ENCODE peak calls at places on chromosome 17, in four cellular contexts. One of them, this sample, is unnamed.

GRCh38 chr17:57109393-57110151 is 24.5 kb downstream of the AKAP1 start:
- DNase-seq in heart right ventricle: peak; percentile 67
- DNase-seq in CD8-positive, alpha-beta memory T cell: no peak
- DNase-seq in HL-60: no peak
- DNase-seq in this sample: peak; percentile 42

GRCh38 chr17:70110443-70110880 is 35.4 kb downstream of the KCNJ16 start:
- DNase-seq in heart right ventricle: no peak
- DNase-seq in CD8-positive, alpha-beta memory T cell: no peak
- DNase-seq in HL-60: no peak
- DNase-seq in this sample: peak; percentile 65

GRCh38 chr17:64174686-64175456 is 44.9 kb upstream of the ERN1 start:
- DNase-seq in heart right ventricle: no peak
- DNase-seq in CD8-positive, alpha-beta memory T cell: no peak
- DNase-seq in HL-60: peak; percentile 76
- DNase-seq in this sample: peak; percentile 48

GRCh38 chr17:48441231-48441711 is 11.3 kb upstream of the SKAP1 start:
- DNase-seq in heart right ventricle: no peak
- DNase-seq in CD8-positive, alpha-beta memory T cell: peak; percentile 85
- DNase-seq in HL-60: no peak
- DNase-seq in this sample: no peak

GRCh38 chr17:8192070-8192815 is 2.3 kb upstream of the BORCS6 start:
- DNase-seq in heart right ventricle: peak; percentile 56
- DNase-seq in CD8-positive, alpha-beta memory T cell: peak; percentile 45
- DNase-seq in HL-60: no peak
- DNase-seq in this sample: peak; percentile 93

GRCh38 chr17:79171152-79171551 is 96.5 kb downstream of the ENGASE start:
- DNase-seq in heart right ventricle: no peak
- DNase-seq in CD8-positive, alpha-beta memory T cell: no peak
- DNase-seq in HL-60: no peak
- DNase-seq in this sample: no peak

GRCh38 chr17:19338031-19338990 is 24.2 kb downstream of the B9D1 start:
- DNase-seq in heart right ventricle: peak; percentile 57
- DNase-seq in CD8-positive, alpha-beta memory T cell: peak; percentile 48
- DNase-seq in HL-60: no peak
- DNase-seq in this sample: peak; percentile 57

GRCh38 chr17:40551874-40552768 is 13.2 kb downstream of the CCR7 start:
- DNase-seq in heart right ventricle: no peak
- DNase-seq in CD8-positive, alpha-beta memory T cell: no peak
- DNase-seq in HL-60: no peak
- DNase-seq in this sample: no peak

GRCh38 chr17:76199466-76199865 is 40.8 kb downstream of the RNF157 start:
- DNase-seq in heart right ventricle: no peak
- DNase-seq in CD8-positive, alpha-beta memory T cell: peak; percentile 72
- DNase-seq in HL-60: no peak
- DNase-seq in this sample: no peak

GRCh38 chr17:4476017-4476416 is 22.7 kb upstream of the SPNS2 start:
- DNase-seq in heart right ventricle: no peak
- DNase-seq in CD8-positive, alpha-beta memory T cell: no peak
- DNase-seq in HL-60: no peak
- DNase-seq in this sample: no peak

GRCh38 chr17:19905514-19905913 is 37.8 kb upstream of the ULK2 start:
- DNase-seq in heart right ventricle: no peak
- DNase-seq in CD8-positive, alpha-beta memory T cell: no peak
- DNase-seq in HL-60: no peak
- DNase-seq in this sample: peak; percentile 17

GRCh38 chr17:61451538-61452300 is 503 bp upstream of the TBX4 start:
- DNase-seq in heart right ventricle: no peak
- DNase-seq in CD8-positive, alpha-beta memory T cell: no peak
- DNase-seq in HL-60: no peak
- DNase-seq in this sample: no peak
- H3K4me3 ChIP-seq in heart right ventricle: peak overlapping the region; percentile 30
- H3K4me3 ChIP-seq in CD8-positive, alpha-beta memory T cell: no peak overlapping the region
- H3K4me3 ChIP-seq in HL-60: no peak overlapping the region
- H3K4me3 ChIP-seq in this sample: no peak overlapping the region

DNA sequence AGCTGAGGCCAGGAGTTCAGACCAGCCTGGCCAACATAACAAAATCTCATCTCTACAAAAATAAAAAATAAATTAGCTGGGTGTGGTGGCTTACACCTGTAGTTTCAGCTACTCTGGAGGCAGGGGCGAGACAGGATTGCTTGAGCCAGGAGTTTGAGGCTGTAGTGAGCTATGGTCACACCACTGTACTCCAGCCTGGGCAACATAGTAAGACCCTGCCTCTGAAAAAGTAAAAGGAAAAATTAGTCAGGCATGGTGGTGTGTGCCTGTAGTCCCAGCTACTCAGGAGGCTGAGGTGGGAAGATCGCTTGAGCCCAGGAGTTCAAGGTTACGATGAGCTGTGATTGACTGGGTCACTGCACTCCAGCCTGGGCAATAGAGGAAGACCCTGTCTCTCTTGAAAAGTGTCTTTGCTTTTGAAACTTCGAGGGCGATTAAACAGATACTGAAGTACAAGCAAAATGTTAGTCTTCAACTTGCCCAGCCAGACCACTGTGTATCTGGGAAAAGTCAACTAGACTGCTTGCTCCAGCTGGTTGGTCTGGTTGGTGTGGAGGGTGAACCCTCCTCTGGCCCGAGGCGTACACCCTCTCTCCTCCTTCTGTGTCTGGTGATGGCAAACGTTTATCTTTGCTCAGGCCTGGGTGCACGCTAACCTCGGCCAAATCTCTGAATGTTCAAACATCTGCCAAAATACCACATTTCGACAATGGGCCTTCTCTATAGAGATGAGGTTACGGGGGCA is 174.9 kb downstream of the RAB11FIP4 start:
- DNase-seq in heart right ventricle: no peak
- DNase-seq in CD8-positive, alpha-beta memory T cell: no peak
- DNase-seq in HL-60: no peak
- DNase-seq in this sample: no peak
- H3K4me3 ChIP-seq in heart right ventricle: no peak overlapping the region
- H3K4me3 ChIP-seq in CD8-positive, alpha-beta memory T cell: no peak overlapping the region
- H3K4me3 ChIP-seq in HL-60: no peak overlapping the region
- H3K4me3 ChIP-seq in this sample: no peak overlapping the region

DNA sequence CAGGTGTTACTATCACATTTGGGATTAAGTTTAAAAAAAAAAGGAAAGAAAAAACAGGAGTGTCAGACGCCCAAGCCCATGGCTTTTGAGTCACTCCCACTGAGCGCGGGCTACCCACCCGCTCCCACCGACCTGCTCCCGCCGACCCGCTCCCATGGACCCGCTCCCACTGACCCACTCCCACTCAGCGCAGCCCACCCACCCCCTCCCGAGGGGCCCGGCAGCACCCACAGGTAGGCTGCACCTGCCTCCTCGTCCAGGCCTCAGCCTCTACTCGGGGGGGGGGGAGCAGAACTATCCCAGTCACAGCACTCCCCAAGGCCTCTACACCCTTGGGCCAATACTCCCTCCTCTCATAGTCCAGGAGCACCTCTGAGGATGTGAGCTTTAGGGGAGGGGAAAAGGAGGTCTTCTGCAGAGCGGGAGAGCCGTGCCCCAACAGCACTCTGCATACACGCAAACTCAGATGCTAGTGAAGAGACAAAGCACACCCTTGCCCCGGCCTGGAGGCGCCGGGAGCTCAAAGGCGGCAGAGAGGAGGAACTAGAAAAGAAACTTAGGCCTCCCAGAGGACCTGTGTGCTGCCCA is 2.9 kb downstream of the CLUH start:
- DNase-seq in heart right ventricle: no peak
- DNase-seq in CD8-positive, alpha-beta memory T cell: no peak
- DNase-seq in HL-60: no peak
- DNase-seq in this sample: no peak
- H3K4me3 ChIP-seq in heart right ventricle: peak overlapping the region; percentile 11
- H3K4me3 ChIP-seq in CD8-positive, alpha-beta memory T cell: no peak overlapping the region
- H3K4me3 ChIP-seq in HL-60: peak overlapping the region; percentile 68
- H3K4me3 ChIP-seq in this sample: peak overlapping the region; percentile 90

GRCh38 chr17:28474035-28474640 is 694 bp downstream of the SLC13A2 start:
- DNase-seq in heart right ventricle: no peak
- DNase-seq in CD8-positive, alpha-beta memory T cell: no peak
- DNase-seq in HL-60: no peak
- DNase-seq in this sample: no peak
- H3K4me3 ChIP-seq in heart right ventricle: no peak overlapping the region
- H3K4me3 ChIP-seq in CD8-positive, alpha-beta memory T cell: no peak overlapping the region
- H3K4me3 ChIP-seq in HL-60: no peak overlapping the region
- H3K4me3 ChIP-seq in this sample: no peak overlapping the region

DNA sequence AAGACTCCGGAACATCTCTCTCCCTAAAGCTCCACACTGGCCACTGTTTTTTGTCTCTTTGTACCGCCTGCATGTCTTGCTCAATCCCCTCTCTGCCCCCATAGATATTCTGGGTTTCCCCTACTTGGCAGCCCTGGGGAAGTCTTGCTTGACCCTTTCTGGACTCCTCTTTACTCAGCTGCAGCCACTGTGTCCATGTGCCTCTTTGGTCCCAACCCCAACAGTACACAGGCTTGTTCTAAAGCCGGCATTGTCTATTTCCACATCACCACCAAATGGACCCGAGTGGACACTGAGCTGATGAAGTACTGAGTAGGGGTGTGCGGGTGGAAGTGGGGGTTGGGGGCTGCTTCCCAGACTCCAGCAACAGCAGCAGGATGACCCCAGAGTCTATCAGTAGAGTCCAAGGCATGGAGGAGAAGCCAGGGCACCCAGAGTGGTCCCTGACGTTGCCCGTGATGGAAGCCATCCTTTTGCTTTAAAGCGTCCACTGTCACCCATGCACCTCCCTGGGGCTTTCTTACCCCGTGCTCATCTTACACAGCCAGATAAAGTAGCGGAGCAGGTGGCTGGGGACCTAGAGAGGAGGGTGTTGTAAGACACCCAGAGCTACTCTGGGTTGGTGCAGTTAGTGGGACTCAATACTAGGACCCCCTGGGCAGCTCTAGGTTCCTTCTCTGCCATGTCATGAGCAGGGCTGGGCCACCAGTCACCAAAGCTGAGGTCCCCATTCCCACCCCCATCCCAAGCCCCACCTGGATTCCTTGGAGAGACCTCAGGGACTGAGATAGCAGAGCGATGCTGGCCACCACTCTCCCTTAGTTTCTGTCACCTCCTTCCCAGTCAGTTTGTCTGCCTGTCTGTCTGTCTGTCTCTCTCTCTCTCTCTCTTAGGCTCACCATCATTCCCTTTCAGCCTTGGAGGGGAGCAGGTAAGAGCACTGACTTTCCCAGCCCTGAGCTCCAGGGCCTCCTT is 6.2 kb downstream of the CD300LB start:
- DNase-seq in heart right ventricle: no peak
- DNase-seq in CD8-positive, alpha-beta memory T cell: no peak
- DNase-seq in HL-60: no peak
- DNase-seq in this sample: no peak
- H3K4me3 ChIP-seq in heart right ventricle: no peak overlapping the region
- H3K4me3 ChIP-seq in CD8-positive, alpha-beta memory T cell: no peak overlapping the region
- H3K4me3 ChIP-seq in HL-60: no peak overlapping the region
- H3K4me3 ChIP-seq in this sample: no peak overlapping the region

GRCh38 chr17:72503556-72503955 is 382.7 kb downstream of the SOX9 start:
- DNase-seq in heart right ventricle: no peak
- DNase-seq in CD8-positive, alpha-beta memory T cell: no peak
- DNase-seq in HL-60: no peak
- DNase-seq in this sample: no peak
- H3K4me3 ChIP-seq in heart right ventricle: no peak overlapping the region
- H3K4me3 ChIP-seq in CD8-positive, alpha-beta memory T cell: no peak overlapping the region
- H3K4me3 ChIP-seq in HL-60: no peak overlapping the region
- H3K4me3 ChIP-seq in this sample: no peak overlapping the region

GRCh38 chr17:81392909-81393654 is 2.2 kb upstream of the BAHCC1 start:
- DNase-seq in heart right ventricle: peak; percentile 54
- DNase-seq in CD8-positive, alpha-beta memory T cell: no peak
- DNase-seq in HL-60: no peak
- DNase-seq in this sample: no peak
- H3K4me3 ChIP-seq in heart right ventricle: peak overlapping the region; percentile 74
- H3K4me3 ChIP-seq in CD8-positive, alpha-beta memory T cell: no peak overlapping the region
- H3K4me3 ChIP-seq in HL-60: peak overlapping the region; percentile 43
- H3K4me3 ChIP-seq in this sample: peak overlapping the region; percentile 57

GRCh38 chr17:81309140-81309858 is 14.2 kb upstream of the SLC38A10 start:
- DNase-seq in heart right ventricle: peak; percentile 93
- DNase-seq in CD8-positive, alpha-beta memory T cell: no peak
- DNase-seq in HL-60: peak; percentile 75
- DNase-seq in this sample: peak; percentile 49
- H3K4me3 ChIP-seq in heart right ventricle: peak overlapping the region; percentile 41
- H3K4me3 ChIP-seq in CD8-positive, alpha-beta memory T cell: no peak overlapping the region
- H3K4me3 ChIP-seq in HL-60: no peak overlapping the region
- H3K4me3 ChIP-seq in this sample: no peak overlapping the region

This sample was measured in epithelial cell of esophagus.